ENCODE peak calls at places on chromosomes 6 and 20, in eight cellular contexts. I is body of pancreas; T is left ventricle myocardium inferior; B is right atrium auricular region; M is tibial nerve; D is naive thymus-derived CD4-positive, alpha-beta T cell; H is IMR-90; Y is mucosa of descending colon. G is an unnamed sample. For H3K4me1, the result is how much of the 10 kb centered on the place peaks cover.

GRCh38 chr6:157442296-157442695 is 61.3 kb downstream of the ZDHHC14 start:
- DNase-seq in I (no peak), T (no peak), B (no peak), M (no peak), D (no peak), H (peak), Y (no peak), G (no peak)

GRCh38 chr6:88814909-88815308 is 148.5 kb downstream of the RNGTT start:
- DNase-seq in I (no peak), T (no peak), B (no peak), M (no peak), D (no peak), H (no peak), Y (no peak), G (no peak)

GRCh38 chr20:38732981-38733380 is 8.7 kb downstream of the SLC32A1 start:
- DNase-seq in I (no peak), T (no peak), B (no peak), M (no peak), D (no peak), H (no peak), Y (no peak), G (no peak)

GRCh38 chr6:154806804-154807203 is 73.6 kb downstream of the SCAF8 start:
- DNase-seq in I (no peak), T (no peak), B (no peak), M (no peak), D (no peak), H (peak), Y (no peak), G (no peak)

GRCh38 chr20:9617062-9617461 is 102.7 kb downstream of the LAMP5 start:
- DNase-seq in I (peak), T (peak), B (peak), M (peak), D (peak), H (peak), Y (peak), G (peak)

GRCh38 chr20:57478176-57478575 is 46.8 kb downstream of the CTCFL start:
- DNase-seq in I (no peak), T (no peak), B (no peak), M (no peak), D (no peak), H (no peak), Y (no peak), G (no peak)

GRCh38 chr20:45917790-45918141 is 5.8 kb upstream of the PLTP start:
- DNase-seq in I (peak), T (peak), B (no peak), M (peak), D (no peak), H (peak), Y (no peak), G (no peak)

GRCh38 chr20:61814726-61815125 is 251.0 kb downstream of the TAF4 start:
- DNase-seq in I (no peak), T (no peak), B (no peak), M (no peak), D (no peak), H (no peak), Y (no peak), G (no peak)

GRCh38 chr6:133368664-133369063 is 127.5 kb downstream of the EYA4 start:
- DNase-seq in I (peak), T (no peak), B (no peak), M (no peak), D (no peak), H (peak), Y (no peak), G (no peak)

GRCh38 chr6:110484321-110484720 is 7.9 kb upstream of the SLC22A16 start:
- DNase-seq in I (no peak), T (no peak), B (no peak), M (no peak), D (no peak), H (no peak), Y (no peak), G (no peak)

GRCh38 chr20:20793570-20793969 is 81.1 kb upstream of the RALGAPA2 start:
- DNase-seq in I (no peak), T (no peak), B (no peak), M (no peak), D (no peak), H (no peak), Y (no peak), G (no peak)

GRCh38 chr6:93731306-93731705 is 311.9 kb upstream of the EPHA7 start:
- DNase-seq in I (no peak), T (no peak), B (no peak), M (no peak), D (no peak), H (no peak), Y (no peak), G (no peak)

GRCh38 chr20:61925555-61926252 is 140.0 kb downstream of the TAF4 start:
- DNase-seq in I (no peak), T (no peak), B (no peak), M (no peak), D (no peak), H (peak), Y (no peak), G (no peak)

GRCh38 chr6:54244430-54244829 is 63.8 kb upstream of the TINAG start:
- DNase-seq in I (no peak), T (no peak), B (no peak), M (no peak), D (no peak), H (peak), Y (no peak), G (no peak)

GRCh38 chr6:148509789-148510581 is 167.3 kb downstream of the SASH1 start:
- DNase-seq in I (peak), T (peak), B (peak), M (peak), D (no peak), H (peak), Y (peak), G (peak)

GRCh38 chr6:4253604-4254211 is 118.3 kb upstream of the ECI2 start:
- DNase-seq in I (peak), T (no peak), B (no peak), M (peak), D (no peak), H (peak), Y (peak), G (peak)

GRCh38 chr6:104983296-104983695 is 26.4 kb downstream of the LIN28B start:
- DNase-seq in I (no peak), T (no peak), B (no peak), M (no peak), D (no peak), H (no peak), Y (no peak), G (no peak)

GRCh38 chr6:33057222-33058150 is 16.0 kb downstream of the HLA-DPA1 start:
- DNase-seq in I (no peak), T (no peak), B (no peak), M (no peak), D (no peak), H (no peak), Y (no peak), G (no peak)

GRCh38 chr6:143060354-143060805 is 309 bp upstream of the AIG1 start:
- DNase-seq in I (peak), T (peak), B (peak), M (peak), D (peak), H (peak), Y (peak), G (peak)

GRCh38 chr6:35037289-35038038 is 103.7 kb downstream of the TCP11 start:
- DNase-seq in I (no peak), T (no peak), B (no peak), M (no peak), D (no peak), H (no peak), Y (no peak), G (no peak)

GRCh38 chr6:165585060-165585459 is 78.0 kb downstream of the PDE10A start:
- DNase-seq in I (no peak), T (no peak), B (no peak), M (no peak), D (no peak), H (peak), Y (no peak), G (no peak)

GRCh38 chr6:122996797-122997520 is 924 bp downstream of the CLVS2 start:
- DNase-seq in I (no peak), T (no peak), B (no peak), M (no peak), D (no peak), H (no peak), Y (no peak), G (no peak)

GRCh38 chr6:152223622-152224021 is 413.5 kb downstream of the SYNE1 start:
- DNase-seq in I (no peak), T (no peak), B (no peak), M (no peak), D (no peak), H (no peak), Y (no peak), G (no peak)

GRCh38 chr6:3766219-3766618 is 14.7 kb upstream of the PXDC1 start:
- DNase-seq in I (no peak), T (no peak), B (no peak), M (no peak), D (no peak), H (no peak), Y (no peak), G (no peak)

GRCh38 chr20:36434383-36434782 is 106.9 kb upstream of the MYL9 start:
- DNase-seq in I (no peak), T (no peak), B (no peak), M (no peak), D (no peak), H (no peak), Y (no peak), G (no peak)

GRCh38 chr6:26383624-26384417 is 913 bp downstream of the BTN2A2 start:
- DNase-seq in I (no peak), T (no peak), B (no peak), M (no peak), D (no peak), H (peak), Y (peak), G (peak)

GRCh38 chr6:12324096-12324495 is 33.9 kb downstream of the EDN1 start:
- DNase-seq in I (peak), T (no peak), B (no peak), M (no peak), D (no peak), H (peak), Y (peak), G (peak)

GRCh38 chr6:168179702-168180382 is 100.8 kb upstream of the FRMD1 start:
- DNase-seq in I (no peak), T (no peak), B (no peak), M (no peak), D (no peak), H (no peak), Y (peak), G (peak)

DNA sequence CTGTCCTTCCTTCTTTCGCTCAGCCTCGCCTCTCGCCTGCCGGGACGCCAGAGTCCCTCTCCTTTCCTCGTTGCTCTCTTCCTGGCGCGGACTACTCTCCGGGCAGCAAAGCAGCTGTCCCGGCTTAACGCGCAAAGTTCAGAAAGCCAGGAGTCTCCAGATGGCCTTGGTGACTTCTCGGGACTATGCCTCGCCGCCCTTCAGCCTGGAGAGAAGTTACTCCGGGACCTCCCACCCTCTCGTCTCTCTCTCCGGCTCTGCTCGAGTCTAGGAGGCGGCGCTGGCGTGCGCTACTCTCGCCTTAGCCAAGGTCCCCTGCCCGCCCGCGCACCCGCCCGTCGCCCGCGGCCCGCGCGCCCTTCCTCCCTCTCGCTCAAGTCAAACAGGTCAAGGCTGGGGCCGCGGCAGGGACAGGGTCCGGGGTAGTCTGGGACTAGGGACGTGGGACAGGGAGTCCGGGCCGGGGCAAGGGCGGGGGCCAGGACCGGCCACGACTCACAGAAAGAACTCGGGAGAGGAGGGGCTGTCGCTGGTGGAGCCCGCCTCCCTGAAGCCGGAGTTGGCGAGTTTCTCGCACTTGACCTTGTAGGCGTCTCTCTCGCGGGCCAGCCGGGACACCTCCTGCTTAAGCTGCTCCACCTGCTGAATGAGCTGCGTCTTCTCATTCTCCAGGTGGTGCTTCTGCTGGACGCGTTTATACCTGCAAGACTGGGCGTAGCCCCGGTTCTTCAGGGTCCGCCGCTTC is 1.5 kb downstream of the MAFB start:
- DNase-seq in I (peak), T (peak), B (peak), M (peak), D (peak), H (no peak), Y (peak), G (no peak)
- H3K4me1 ChIP-seq in I (under half), T (half or more), B (under half), M (under half), D (under half), H (under half), Y (under half), G (under half)

DNA sequence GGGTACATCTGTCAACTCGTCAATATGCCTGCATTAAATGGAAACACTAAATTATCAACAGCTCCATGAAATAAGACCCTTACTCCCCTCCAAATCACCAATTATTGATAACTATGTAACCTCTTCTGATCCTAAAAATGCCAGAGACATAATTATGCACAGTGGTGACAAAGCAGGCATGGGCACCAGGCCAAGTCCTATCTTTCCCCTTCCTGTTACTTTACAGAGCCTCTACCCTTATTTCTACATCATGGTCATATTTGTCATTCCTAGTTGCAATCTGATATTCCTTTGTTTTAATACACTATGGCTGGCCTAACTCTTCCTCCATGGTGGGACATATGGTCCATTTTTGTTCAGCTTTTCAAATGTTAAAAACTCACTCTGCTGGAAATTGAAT is 41.9 kb upstream of the ARFGEF2 start:
- DNase-seq in I (no peak), T (no peak), B (no peak), M (no peak), D (no peak), H (no peak), Y (no peak), G (no peak)
- H3K4me3 ChIP-seq in I (no peak), T (no peak), B (no peak), M (no peak), D (no peak), H (no peak), Y (no peak), G (no peak)

GRCh38 chr20:22426772-22427171 is 157.6 kb downstream of the FOXA2 start:
- DNase-seq in I (no peak), T (no peak), B (no peak), M (no peak), D (no peak), H (no peak), Y (no peak), G (no peak)
- H3K4me1 ChIP-seq in I (under half), T (under half), B (under half), M (under half), D (under half), H (under half), Y (under half), G (under half)

GRCh38 chr20:59976196-59976847 is 18.1 kb downstream of the CDH26 start:
- DNase-seq in I (no peak), T (no peak), B (no peak), M (no peak), D (no peak), H (peak), Y (no peak), G (no peak)
- H3K4me3 ChIP-seq in I (no peak), T (no peak), B (no peak), M (no peak), D (no peak), H (no peak), Y (no peak), G (no peak)

DNA sequence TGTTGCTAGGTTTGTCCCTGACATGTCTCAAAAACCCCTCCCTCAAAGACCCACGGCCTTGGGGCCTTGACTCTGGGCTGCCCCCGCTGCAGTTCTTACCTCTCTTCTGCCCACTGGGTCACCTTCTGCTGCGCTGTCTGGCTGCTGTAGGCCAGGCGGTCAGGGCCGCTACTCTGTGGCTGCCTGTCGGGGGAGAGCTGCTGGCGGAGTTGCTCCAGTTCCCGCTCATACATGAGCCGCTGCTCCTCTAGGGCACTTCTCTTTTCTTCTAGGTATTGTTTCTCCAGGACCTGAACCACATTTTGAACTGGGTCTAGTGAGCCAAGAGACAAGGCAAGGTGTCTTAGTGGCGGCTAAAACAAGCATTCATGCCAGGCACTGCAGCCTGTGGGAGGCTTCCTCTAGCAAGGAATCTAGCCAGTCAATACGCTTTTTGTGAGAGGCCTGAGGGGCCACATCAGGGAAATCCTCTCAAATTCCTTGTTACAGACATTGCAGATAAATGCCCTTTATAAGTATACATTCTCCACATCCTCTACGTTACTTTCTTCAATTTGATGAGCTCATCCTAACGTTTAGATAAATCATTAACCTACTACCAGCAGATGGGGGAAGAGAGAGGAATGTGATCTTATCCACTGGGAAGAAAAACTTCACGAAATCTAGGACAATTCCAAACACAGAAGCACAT is 110.3 kb upstream of the NUP153 start:
- DNase-seq in I (no peak), T (no peak), B (no peak), M (no peak), D (no peak), H (peak), Y (no peak), G (no peak)
- H3K4me1 ChIP-seq in I (under half), T (under half), B (under half), M (under half), D (under half), H (under half), Y (under half), G (under half)